ENCODE peak calls at places on chromosomes 1 and 21, in six cellular contexts. X, L, P, Z, I and F are unnamed samples.

GRCh38 chr1:221635305-221635704 is 106.6 kb downstream of the DUSP10 start:
- DNase-seq in X (no peak), I (no peak), L (no peak), Z (no peak), P (peak), F (no peak)

GRCh38 chr1:83499998-83500397 is 498.9 kb downstream of the TTLL7 start:
- DNase-seq in X (no peak), Z (no peak), I (no peak), L (no peak), P (no peak), F (no peak)

GRCh38 chr1:89085781-89086180 is 20.8 kb upstream of the GBP1 start:
- DNase-seq in I (peak), Z (peak), P (peak), X (peak), L (no peak), F (peak)

GRCh38 chr1:66648896-66649597 is 103.2 kb upstream of the DYNLT5 start:
- DNase-seq in X (no peak), P (no peak), I (no peak), L (no peak), Z (no peak), F (no peak)

GRCh38 chr1:44237721-44238457 is 24.6 kb downstream of the DMAP1 start:
- DNase-seq in X (peak), L (peak), P (peak), Z (peak), I (no peak), F (no peak)

GRCh38 chr1:204670152-204670927 is 15.2 kb downstream of the LRRN2 start:
- DNase-seq in P (peak), L (no peak), Z (no peak), I (no peak), X (no peak), F (no peak)

GRCh38 chr1:152960452-152961044 is 9.9 kb upstream of the SPRR4 start:
- DNase-seq in X (no peak), Z (no peak), I (no peak), L (no peak), P (peak), F (peak)

GRCh38 chr1:85692730-85693314 is 15.4 kb downstream of the ZNHIT6 start:
- DNase-seq in P (peak), L (no peak), Z (no peak), I (peak), X (peak), F (no peak)

GRCh38 chr1:48730164-48730864 is 46.4 kb downstream of the BEND5 start:
- DNase-seq in L (no peak), P (no peak), X (no peak), Z (no peak), I (no peak), F (no peak)

GRCh38 chr1:54945393-54945936 is 35.0 kb upstream of the TMEM61 start:
- DNase-seq in L (no peak), I (no peak), X (no peak), P (no peak), Z (no peak), F (no peak)

GRCh38 chr1:201554167-201554600 is 15.3 kb downstream of the NAV1 start:
- DNase-seq in I (no peak), Z (no peak), X (no peak), P (no peak), L (no peak), F (no peak)

DNA sequence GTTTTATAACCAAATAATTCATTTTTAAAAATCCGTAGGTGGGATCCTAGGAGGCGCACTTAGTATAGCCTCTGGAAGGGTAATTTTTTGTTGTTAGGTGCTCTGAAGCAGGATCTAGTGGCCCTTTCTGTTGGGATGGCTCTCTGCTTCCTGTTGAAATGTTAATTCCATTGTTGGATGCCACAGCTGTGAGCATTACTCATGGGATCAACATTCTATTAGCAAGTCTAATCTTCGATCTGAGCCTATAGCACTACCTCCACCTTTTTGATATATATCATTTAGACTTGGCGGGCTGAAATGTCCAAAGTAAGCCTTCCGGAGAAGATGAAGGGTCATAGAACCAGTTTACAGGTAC is 1.3 kb downstream of the CXADR start:
- DNase-seq in Z (no peak), P (no peak), I (peak), X (no peak), L (peak), F (peak)
- TF ChIP-seq JUND in Z (no peak), P (no peak), I (no peak), X (no peak), L (peak), F (no peak)

GRCh38 chr1:231836227-231836893 is 209.8 kb downstream of the DISC1 start:
- DNase-seq in L (no peak), P (peak), Z (no peak), I (peak), X (no peak), F (no peak)

GRCh38 chr1:231844986-231845502 is 218.5 kb downstream of the DISC1 start:
- DNase-seq in I (no peak), Z (no peak), P (no peak), L (no peak), X (no peak), F (peak)

GRCh38 chr1:231839999-231840398 is 213.4 kb downstream of the DISC1 start:
- DNase-seq in Z (no peak), X (no peak), P (no peak), L (no peak), I (no peak), F (no peak)

GRCh38 chr1:231841616-231842344 is 215.2 kb downstream of the DISC1 start:
- DNase-seq in I (peak), P (no peak), L (no peak), Z (no peak), X (no peak), F (no peak)
- TF ChIP-seq JUND in I (no peak), P (no peak), L (no peak), Z (no peak), X (no peak), F (no peak)

GRCh38 chr1:156748670-156749428 is 2.6 kb downstream of the HDGF start:
- DNase-seq in L (no peak), Z (no peak), I (peak), P (peak), X (no peak), F (peak)
- TF ChIP-seq JUND in L (no peak), Z (no peak), I (no peak), P (no peak), X (no peak), F (no peak)

GRCh38 chr1:209483691-209484090 is 99.8 kb upstream of the CAMK1G start:
- DNase-seq in Z (no peak), X (no peak), I (no peak), P (no peak), L (no peak), F (no peak)

GRCh38 chr1:209486861-209487260 is 96.7 kb upstream of the CAMK1G start:
- DNase-seq in L (no peak), P (no peak), I (no peak), X (no peak), Z (no peak), F (no peak)

GRCh38 chr1:209484429-209484828 is 99.1 kb upstream of the CAMK1G start:
- DNase-seq in P (no peak), L (no peak), X (no peak), Z (no peak), I (no peak), F (no peak)

GRCh38 chr1:209485759-209486158 is 97.8 kb upstream of the CAMK1G start:
- DNase-seq in X (no peak), Z (no peak), L (no peak), P (no peak), I (no peak), F (no peak)

GRCh38 chr1:209485167-209485566 is 98.3 kb upstream of the CAMK1G start:
- DNase-seq in I (no peak), X (no peak), L (no peak), P (no peak), Z (no peak), F (no peak)
- TF ChIP-seq JUND in I (no peak), X (no peak), L (no peak), P (no peak), Z (peak), F (no peak)

GRCh38 chr1:46508760-46509159 is 19.1 kb downstream of the DMBX1 start:
- DNase-seq in I (no peak), Z (no peak), P (peak), X (no peak), L (no peak), F (no peak)
- TF ChIP-seq JUND in I (no peak), Z (peak), P (peak), X (no peak), L (no peak), F (no peak)

DNA sequence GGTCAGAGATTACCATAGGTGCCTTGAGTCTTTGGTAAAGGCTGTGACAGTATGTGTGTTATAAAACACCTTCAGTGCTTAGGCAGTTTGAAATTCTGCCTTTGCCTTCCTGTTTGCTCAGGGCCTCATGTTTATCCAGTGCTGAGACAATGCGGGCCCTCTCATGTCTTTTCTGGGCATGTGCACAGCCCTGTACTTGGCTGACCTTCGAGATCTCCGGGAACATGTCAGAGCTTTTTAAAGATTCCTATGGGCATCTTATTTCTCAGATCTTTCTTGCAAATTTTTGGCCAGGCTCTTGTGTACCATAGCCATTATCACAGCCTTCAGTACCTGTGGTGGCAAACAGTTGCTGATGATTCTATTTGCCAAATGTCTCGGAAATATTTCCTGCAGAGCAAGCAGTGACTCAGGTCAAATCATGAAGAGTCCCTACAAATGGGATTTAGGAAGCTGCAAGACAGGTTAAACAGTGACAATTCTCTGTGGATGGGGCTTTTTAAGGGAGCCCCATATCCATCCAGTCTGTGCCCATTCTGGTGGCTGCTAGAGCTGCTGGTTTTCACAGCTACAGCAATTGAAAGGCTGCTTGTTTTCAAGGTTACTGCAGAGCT is 42.1 kb downstream of the HOOK1 start:
- DNase-seq in L (no peak), I (peak), P (no peak), Z (no peak), X (no peak), F (peak)
- TF ChIP-seq JUND in L (no peak), I (no peak), P (no peak), Z (no peak), X (no peak), F (no peak)